ENCODE peak calls at places on chromosomes 2 and 18, in five cellular contexts. D is K562, K is endothelial cell, S is COR-L47, H is HTR-8/SVneo. G is an unnamed sample.

GRCh38 chr2:219126555-219126954 is 34.1 kb downstream of the NHEJ1 start:
- DNase-seq in H (no peak), D (no peak), K (no peak), S (no peak), G (no peak)

GRCh38 chr2:60533114-60534033 is 20.1 kb downstream of the BCL11A start:
- DNase-seq in H (no peak), D (no peak), S (peak), K (no peak), G (no peak)

GRCh38 chr18:59662008-59662701 is 35.1 kb downstream of the CCBE1 start:
- DNase-seq in K (no peak), H (no peak), S (no peak), D (no peak), G (no peak)

GRCh38 chr2:201402651-201403573 is 45.8 kb upstream of the FLACC1 start:
- DNase-seq in D (no peak), S (no peak), H (no peak), K (no peak), G (no peak)

GRCh38 chr2:100036793-100037192 is 105.6 kb downstream of the AFF3 start:
- DNase-seq in S (peak), D (no peak), H (no peak), K (no peak), G (no peak)

GRCh38 chr18:22871809-22872525 is 61.2 kb upstream of the RBBP8 start:
- DNase-seq in K (no peak), S (no peak), H (no peak), D (no peak), G (no peak)

GRCh38 chr2:178270338-178270737 is 76.0 kb downstream of the OSBPL6 start:
- DNase-seq in K (no peak), D (no peak), S (no peak), H (no peak), G (no peak)

GRCh38 chr2:63676135-63676534 is 87.4 kb downstream of the MDH1 start:
- DNase-seq in H (no peak), D (no peak), S (no peak), K (no peak), G (no peak)

GRCh38 chr18:49055787-49056186 is 105.0 kb upstream of the SMAD7 start:
- DNase-seq in D (no peak), H (peak), S (no peak), K (no peak), G (peak)

GRCh38 chr2:153935511-153935910 is 63.8 kb downstream of the GALNT13 start:
- DNase-seq in D (no peak), H (no peak), S (no peak), K (no peak), G (no peak)

GRCh38 chr2:130353291-130354134 is 2.3 kb upstream of the PTPN18 start:
- DNase-seq in D (no peak), K (no peak), H (no peak), S (no peak), G (no peak)

GRCh38 chr2:216215991-216216390 is 106.8 kb downstream of the XRCC5 start:
- DNase-seq in S (peak), H (no peak), D (peak), K (no peak), G (no peak)

GRCh38 chr2:98560256-98560771 is 48.0 kb downstream of the COA5 start:
- DNase-seq in K (no peak), H (no peak), S (no peak), D (peak), G (peak)

GRCh38 chr2:223725494-223725893 is 111.9 kb downstream of the AP1S3 start:
- DNase-seq in D (peak), K (peak), S (no peak), H (peak), G (peak)

GRCh38 chr2:108428286-108429009 is 20.6 kb upstream of the GCC2 start:
- DNase-seq in D (no peak), K (no peak), S (no peak), H (no peak), G (no peak)

GRCh38 chr18:8751692-8752091 is 46.3 kb downstream of the MTCL1 start:
- DNase-seq in H (no peak), K (no peak), D (no peak), S (no peak), G (no peak)

GRCh38 chr2:55133467-55134315 is 83.4 kb upstream of the RTN4 start:
- DNase-seq in K (no peak), H (no peak), S (no peak), D (peak), G (no peak)

GRCh38 chr2:157508676-157509075 is 64.8 kb upstream of the CYTIP start:
- DNase-seq in H (no peak), K (no peak), S (no peak), D (no peak), G (no peak)

GRCh38 chr2:225040862-225041209 is 1.4 kb downstream of the DOCK10 start:
- DNase-seq in H (no peak), S (no peak), D (no peak), K (no peak), G (no peak)

GRCh38 chr18:48138211-48138610 is 207.8 kb upstream of the SMAD2 start:
- DNase-seq in H (no peak), S (peak), D (no peak), K (peak), G (no peak)

GRCh38 chr18:79272916-79273315 is 122.8 kb upstream of the NFATC1 start:
- DNase-seq in D (no peak), H (no peak), S (no peak), K (no peak), G (no peak)

GRCh38 chr2:6721395-6721794 is 144.3 kb downstream of the CMPK2 start:
- DNase-seq in H (no peak), S (no peak), K (no peak), D (no peak), G (no peak)

GRCh38 chr2:68743531-68743930 is 8.9 kb downstream of the ARHGAP25 start:
- DNase-seq in S (no peak), D (no peak), K (no peak), H (no peak), G (no peak)

GRCh38 chr2:161161074-161161577 is 898 bp downstream of the TANK start:
- DNase-seq in S (peak), K (no peak), D (no peak), H (no peak), G (no peak)

G was measured in HS-27A.